ENCODE peak calls at places on chromosomes 1 and 21, in nine cellular contexts. E is activated CD8-positive, alpha-beta memory T cell treated with anti-CD3 and anti-CD28 coated beads, Interleukin-2, amount 50 U/mL, for 48 hours; Q is NCI-H2029 treated with DMSO at 0.1 percent for 48 hours; M is hippocampal formation; A is SK-N-SH; J is kidney tubule cell; I is NCI-H510A treated with DMSO at 0.1 percent for 48 hours; L is COR-L47; Z is stimulated activated CD8-positive, alpha-beta memory T cell treated with anti-CD3 and anti-CD28 coated beads, Interleukin-2, amount 100 ng/mL, for 1 hour. C is an unnamed sample.
A peak's percentile ranks its signal among the peaks of the same experiment; 100 is the strongest.

GRCh38 chr1:29991025-29991424 is 732.4 kb downstream of the MATN1 start:
- DNase-seq in M (no peak), E (no peak), Q (no peak), I (no peak), Z (no peak), J (peak; percentile 32), A (peak; percentile 41), L (no peak), C (peak; percentile 66)

GRCh38 chr1:57719274-57719673 is 295.4 kb upstream of the DAB1 start:
- DNase-seq in J (no peak), A (no peak), M (no peak), Z (no peak), Q (no peak), E (no peak), L (no peak), I (no peak), C (no peak)

GRCh38 chr1:23524716-23525401 is 6.2 kb downstream of the E2F2 start:
- DNase-seq in I (peak; percentile 78), L (peak; percentile 99), E (no peak), Z (no peak), J (no peak), A (peak; percentile 49), Q (no peak), M (no peak), C (no peak)

GRCh38 chr1:192489748-192490147 is 85.8 kb upstream of the RGS1 start:
- DNase-seq in Q (no peak), M (no peak), E (no peak), J (peak; percentile 90), A (peak; percentile 51), I (peak; percentile 59), Z (no peak), L (peak; percentile 78), C (peak; percentile 88)

GRCh38 chr1:21736011-21736410 is 46.9 kb downstream of the USP48 start:
- DNase-seq in J (no peak), A (no peak), L (no peak), E (no peak), Z (no peak), Q (no peak), I (no peak), M (no peak), C (no peak)

GRCh38 chr1:216531308-216532239 is 108.3 kb upstream of the USH2A start:
- DNase-seq in J (peak; percentile 40), Z (no peak), E (no peak), A (no peak), L (peak; percentile 59), M (no peak), I (no peak), Q (peak; percentile 56), C (no peak)

GRCh38 chr1:23591460-23592208 is 32.3 kb upstream of the ID3 start:
- DNase-seq in J (no peak), E (peak; percentile 81), A (no peak), L (no peak), Q (no peak), Z (no peak), M (no peak), I (no peak), C (no peak)

GRCh38 chr1:5711079-5711478 is 281.1 kb downstream of the NPHP4 start:
- DNase-seq in Z (no peak), E (no peak), Q (no peak), I (no peak), L (no peak), M (no peak), J (no peak), A (no peak), C (no peak)

GRCh38 chr1:45339694-45340558 is at the start of the genes MUTYH and TOE1:
- DNase-seq in J (peak; percentile 92), I (peak; percentile 94), M (peak; percentile 83), L (peak; percentile 86), Z (peak; percentile 74), E (peak; percentile 97), Q (peak; percentile 97), A (peak; percentile 96), C (peak; percentile 97)

GRCh38 chr1:29785554-29785953 is 549.2 kb downstream of the PTPRU start:
- DNase-seq in Q (no peak), M (no peak), Z (no peak), J (no peak), L (no peak), I (no peak), A (peak; percentile 4), E (no peak), C (peak; percentile 59)

GRCh38 chr1:9653783-9654517 is 2.4 kb downstream of the PIK3CD start:
- DNase-seq in A (no peak), Q (no peak), J (no peak), L (no peak), I (no peak), Z (no peak), E (peak; percentile 76), M (no peak), C (no peak)

GRCh38 chr1:232273071-232273470 is 356.9 kb downstream of the SIPA1L2 start:
- DNase-seq in I (no peak), J (no peak), Q (no peak), M (no peak), E (no peak), Z (no peak), L (no peak), A (no peak), C (no peak)

GRCh38 chr1:109089242-109090015 is 1.1 kb upstream of the TMEM167B start:
- DNase-seq in A (peak; percentile 55), J (peak; percentile 78), Z (no peak), M (peak; percentile 87), I (peak; percentile 90), Q (peak; percentile 71), L (peak; percentile 80), E (peak; percentile 67), C (no peak)

GRCh38 chr1:185155600-185156320 is 993 bp downstream of the TRMT1L start:
- DNase-seq in I (peak; percentile 28), A (no peak), Z (no peak), L (no peak), E (no peak), M (no peak), Q (no peak), J (peak; percentile 70), C (no peak)

GRCh38 chr1:13965770-13966398 is 265.9 kb downstream of the PRDM2 start:
- DNase-seq in A (peak; percentile 57), M (peak; percentile 49), Q (peak; percentile 54), L (peak; percentile 48), J (peak; percentile 73), Z (no peak), I (peak; percentile 93), E (no peak), C (peak; percentile 78)

GRCh38 chr1:66412689-66413088 is 121.3 kb upstream of the SGIP1 start:
- DNase-seq in M (no peak), J (no peak), Z (no peak), Q (no peak), I (no peak), E (no peak), L (no peak), A (no peak), C (no peak)

GRCh38 chr21:23887709-23888303 is 1719.5 kb downstream of the MRPL39 start:
- DNase-seq in I (no peak), J (no peak), M (no peak), A (no peak), Q (peak; percentile 35), E (peak; percentile 53), L (peak; percentile 4), Z (peak; percentile 2), C (no peak)

GRCh38 chr1:34668063-34668462 is 86.8 kb upstream of the GJB5 start:
- DNase-seq in L (no peak), Q (no peak), J (no peak), Z (no peak), I (no peak), M (no peak), A (no peak), E (no peak), C (peak; percentile 5)

GRCh38 chr1:172487550-172487949 is 43.7 kb upstream of the PIGC start:
- DNase-seq in L (no peak), Q (no peak), M (no peak), Z (no peak), A (no peak), I (no peak), E (no peak), J (no peak), C (no peak)

GRCh38 chr1:171715813-171716251 is 26.0 kb downstream of the VAMP4 start:
- DNase-seq in M (no peak), Z (no peak), Q (no peak), E (no peak), L (no peak), A (no peak), I (no peak), J (peak; percentile 74), C (no peak)

GRCh38 chr1:50517488-50517887 is 94.2 kb upstream of the DMRTA2 start:
- DNase-seq in Z (no peak), M (no peak), L (no peak), I (no peak), Q (no peak), A (no peak), E (no peak), J (no peak), C (no peak)

GRCh38 chr1:27161594-27161993 is 6.7 kb upstream of the SLC9A1 start:
- DNase-seq in E (no peak), A (peak; percentile 1), Q (no peak), I (no peak), L (no peak), J (no peak), Z (no peak), M (no peak), C (no peak)